ENCODE peak calls at places on chromosome 16, in six cellular contexts. One of them, this sample, is unnamed.

GRCh38 chr16:66619534-66620418 is 15.3 kb downstream of the CMTM3 start:
- DNase-seq in neural progenitor cell: no peak
- DNase-seq in stromal cell of bone marrow: peak; percentile 53
- DNase-seq in substantia nigra: no peak
- DNase-seq in LNCaP clone FGC: no peak
- DNase-seq in stimulated activated effector memory CD8-positive, alpha-beta T cell treated with anti-CD3 and anti-CD28 coated beads, Interleukin-12 subunit alpha, Interleukin-12 subunit beta, amount 100 ng/mL, for 72 hours: no peak
- DNase-seq in this sample: no peak

GRCh38 chr16:12311887-12312286 is 335.4 kb downstream of the SNX29 start:
- DNase-seq in neural progenitor cell: no peak
- DNase-seq in stromal cell of bone marrow: no peak
- DNase-seq in substantia nigra: no peak
- DNase-seq in LNCaP clone FGC: no peak
- DNase-seq in stimulated activated effector memory CD8-positive, alpha-beta T cell treated with anti-CD3 and anti-CD28 coated beads, Interleukin-12 subunit alpha, Interleukin-12 subunit beta, amount 100 ng/mL, for 72 hours: no peak
- DNase-seq in this sample: no peak

GRCh38 chr16:69940676-69941075 is 10.5 kb upstream of the CLEC18A start:
- DNase-seq in neural progenitor cell: no peak
- DNase-seq in stromal cell of bone marrow: no peak
- DNase-seq in substantia nigra: no peak
- DNase-seq in LNCaP clone FGC: no peak
- DNase-seq in stimulated activated effector memory CD8-positive, alpha-beta T cell treated with anti-CD3 and anti-CD28 coated beads, Interleukin-12 subunit alpha, Interleukin-12 subunit beta, amount 100 ng/mL, for 72 hours: no peak
- DNase-seq in this sample: no peak

GRCh38 chr16:31474173-31474714 is 2.3 kb downstream of the TGFB1I1 start:
- DNase-seq in neural progenitor cell: no peak
- DNase-seq in stromal cell of bone marrow: peak; percentile 78
- DNase-seq in substantia nigra: no peak
- DNase-seq in LNCaP clone FGC: no peak
- DNase-seq in stimulated activated effector memory CD8-positive, alpha-beta T cell treated with anti-CD3 and anti-CD28 coated beads, Interleukin-12 subunit alpha, Interleukin-12 subunit beta, amount 100 ng/mL, for 72 hours: no peak
- DNase-seq in this sample: no peak

GRCh38 chr16:55453909-55454308 is 25.1 kb upstream of the MMP2 start:
- DNase-seq in neural progenitor cell: no peak
- DNase-seq in stromal cell of bone marrow: no peak
- DNase-seq in substantia nigra: no peak
- DNase-seq in LNCaP clone FGC: peak; percentile 97
- DNase-seq in stimulated activated effector memory CD8-positive, alpha-beta T cell treated with anti-CD3 and anti-CD28 coated beads, Interleukin-12 subunit alpha, Interleukin-12 subunit beta, amount 100 ng/mL, for 72 hours: no peak
- DNase-seq in this sample: no peak

GRCh38 chr16:87963400-87963799 is 12.2 kb downstream of the BANP start:
- DNase-seq in neural progenitor cell: no peak
- DNase-seq in stromal cell of bone marrow: peak; percentile 75
- DNase-seq in substantia nigra: no peak
- DNase-seq in LNCaP clone FGC: no peak
- DNase-seq in stimulated activated effector memory CD8-positive, alpha-beta T cell treated with anti-CD3 and anti-CD28 coated beads, Interleukin-12 subunit alpha, Interleukin-12 subunit beta, amount 100 ng/mL, for 72 hours: peak; percentile 73
- DNase-seq in this sample: no peak

GRCh38 chr16:80804451-80805383 is at the start of gene CDYL2:
- DNase-seq in neural progenitor cell: peak; percentile 75
- DNase-seq in stromal cell of bone marrow: no peak
- DNase-seq in substantia nigra: no peak
- DNase-seq in LNCaP clone FGC: no peak
- DNase-seq in stimulated activated effector memory CD8-positive, alpha-beta T cell treated with anti-CD3 and anti-CD28 coated beads, Interleukin-12 subunit alpha, Interleukin-12 subunit beta, amount 100 ng/mL, for 72 hours: peak; percentile 64
- DNase-seq in this sample: no peak

GRCh38 chr16:55364811-55365210 is 40.8 kb downstream of the IRX6 start:
- DNase-seq in neural progenitor cell: peak; percentile 16
- DNase-seq in stromal cell of bone marrow: no peak
- DNase-seq in substantia nigra: no peak
- DNase-seq in LNCaP clone FGC: no peak
- DNase-seq in stimulated activated effector memory CD8-positive, alpha-beta T cell treated with anti-CD3 and anti-CD28 coated beads, Interleukin-12 subunit alpha, Interleukin-12 subunit beta, amount 100 ng/mL, for 72 hours: no peak
- DNase-seq in this sample: no peak

This sample was measured in amniotic stem cell.